ENCODE peak calls at places on chromosome 7, in six cellular contexts. One of them, this sample, is unnamed.

GRCh38 chr7:80440908-80441307 is 71.0 kb downstream of the GNAT3 start:
- DNase-seq in LoVo: no peak
- DNase-seq in activated T-cell treated with anti-CD3 and anti-CD28 coated beads, Interleukin-2, amount 50 U/mL, for 72 hours: no peak
- DNase-seq in left cardiac atrium: no peak
- DNase-seq in SW480: no peak
- DNase-seq in heart left ventricle: no peak
- DNase-seq in this sample: no peak

GRCh38 chr7:29194594-29195417 is at the start of gene CHN2:
- DNase-seq in LoVo: peak
- DNase-seq in activated T-cell treated with anti-CD3 and anti-CD28 coated beads, Interleukin-2, amount 50 U/mL, for 72 hours: peak
- DNase-seq in left cardiac atrium: peak
- DNase-seq in SW480: peak
- DNase-seq in heart left ventricle: peak
- DNase-seq in this sample: peak

GRCh38 chr7:50068850-50069551 is 24.0 kb downstream of the ZPBP start:
- DNase-seq in LoVo: peak
- DNase-seq in activated T-cell treated with anti-CD3 and anti-CD28 coated beads, Interleukin-2, amount 50 U/mL, for 72 hours: peak
- DNase-seq in left cardiac atrium: no peak
- DNase-seq in SW480: peak
- DNase-seq in heart left ventricle: no peak
- DNase-seq in this sample: no peak

GRCh38 chr7:151083071-151083823 is at the start of gene TMUB1:
- DNase-seq in LoVo: peak
- DNase-seq in activated T-cell treated with anti-CD3 and anti-CD28 coated beads, Interleukin-2, amount 50 U/mL, for 72 hours: peak
- DNase-seq in left cardiac atrium: peak
- DNase-seq in SW480: peak
- DNase-seq in heart left ventricle: peak
- DNase-seq in this sample: peak

GRCh38 chr7:20113423-20114027 is 103.7 kb downstream of the MACC1 start:
- DNase-seq in LoVo: no peak
- DNase-seq in activated T-cell treated with anti-CD3 and anti-CD28 coated beads, Interleukin-2, amount 50 U/mL, for 72 hours: no peak
- DNase-seq in left cardiac atrium: no peak
- DNase-seq in SW480: no peak
- DNase-seq in heart left ventricle: no peak
- DNase-seq in this sample: no peak

GRCh38 chr7:139094596-139094995 is 14.9 kb downstream of the ZC3HAV1 start:
- DNase-seq in LoVo: no peak
- DNase-seq in activated T-cell treated with anti-CD3 and anti-CD28 coated beads, Interleukin-2, amount 50 U/mL, for 72 hours: no peak
- DNase-seq in left cardiac atrium: no peak
- DNase-seq in SW480: peak
- DNase-seq in heart left ventricle: no peak
- DNase-seq in this sample: no peak

GRCh38 chr7:43784030-43785001 is 25.8 kb downstream of the BLVRA start:
- DNase-seq in LoVo: no peak
- DNase-seq in activated T-cell treated with anti-CD3 and anti-CD28 coated beads, Interleukin-2, amount 50 U/mL, for 72 hours: peak
- DNase-seq in left cardiac atrium: no peak
- DNase-seq in SW480: no peak
- DNase-seq in heart left ventricle: no peak
- DNase-seq in this sample: no peak

GRCh38 chr7:105336009-105336408 is 52.7 kb downstream of the SRPK2 start:
- DNase-seq in LoVo: no peak
- DNase-seq in activated T-cell treated with anti-CD3 and anti-CD28 coated beads, Interleukin-2, amount 50 U/mL, for 72 hours: no peak
- DNase-seq in left cardiac atrium: no peak
- DNase-seq in SW480: peak
- DNase-seq in heart left ventricle: no peak
- DNase-seq in this sample: no peak

GRCh38 chr7:73721237-73721848 is 1.9 kb upstream of the STX1A start:
- DNase-seq in LoVo: peak
- DNase-seq in activated T-cell treated with anti-CD3 and anti-CD28 coated beads, Interleukin-2, amount 50 U/mL, for 72 hours: no peak
- DNase-seq in left cardiac atrium: peak
- DNase-seq in SW480: no peak
- DNase-seq in heart left ventricle: peak
- DNase-seq in this sample: peak

GRCh38 chr7:70673833-70674232 is 458.1 kb upstream of the GALNT17 start:
- DNase-seq in LoVo: no peak
- DNase-seq in activated T-cell treated with anti-CD3 and anti-CD28 coated beads, Interleukin-2, amount 50 U/mL, for 72 hours: no peak
- DNase-seq in left cardiac atrium: no peak
- DNase-seq in SW480: no peak
- DNase-seq in heart left ventricle: no peak
- DNase-seq in this sample: no peak